ENCODE peak calls at places on chromosomes 2 and 18, in ten cellular contexts. Z is heart left ventricle, W is Karpas-422, G is neural crest cell, N is mesothelial cell of epicardium, A is NCI-H2081 treated with DMSO at 0.1 percent for 48 hours, O is NAMALWA, C is AG10803, Q is tibial artery, J is HuH-7. H is an unnamed sample.

GRCh38 chr2:186440506-186440905 is 45.6 kb upstream of the ZC3H15 start:
- DNase-seq in O (no peak), G (no peak), N (no peak), Z (no peak), J (no peak), C (no peak), A (no peak), W (no peak), Q (no peak), H (no peak)

GRCh38 chr2:132503621-132504200 is 87.1 kb downstream of the GPR39 start:
- DNase-seq in O (no peak), A (no peak), J (no peak), W (no peak), C (peak; percentile 85), N (no peak), Z (no peak), G (no peak), Q (no peak), H (no peak)

GRCh38 chr2:10973766-10974165 is 62.0 kb downstream of the KCNF1 start:
- DNase-seq in O (no peak), J (no peak), N (no peak), G (no peak), A (no peak), W (no peak), Q (no peak), C (no peak), Z (no peak), H (no peak)

GRCh38 chr2:100730290-100730868 is 89.6 kb upstream of the NPAS2 start:
- DNase-seq in C (peak; percentile 77), G (peak; percentile 21), Z (peak; percentile 78), J (peak; percentile 52), Q (peak; percentile 76), O (peak; percentile 60), N (no peak), A (no peak), W (peak; percentile 90), H (peak; percentile 65)

GRCh38 chr2:237096201-237096600 is 10.5 kb downstream of the COPS8 start:
- DNase-seq in Q (no peak), C (no peak), A (no peak), G (no peak), W (no peak), J (no peak), O (no peak), Z (no peak), N (no peak), H (no peak)

GRCh38 chr2:150292807-150293206 is 194.7 kb downstream of the RND3 start:
- DNase-seq in C (peak; percentile 54), N (no peak), W (no peak), Q (no peak), G (no peak), A (no peak), O (no peak), Z (no peak), J (no peak), H (no peak)

GRCh38 chr2:63614448-63614968 is 25.7 kb downstream of the MDH1 start:
- DNase-seq in W (no peak), G (no peak), A (no peak), C (peak; percentile 91), O (no peak), Q (no peak), J (no peak), N (no peak), Z (no peak), H (no peak)

GRCh38 chr18:62186656-62187542 is at the start of the genes PIGN and RELCH:
- DNase-seq in N (peak; percentile 91), J (peak; percentile 82), A (peak; percentile 83), Q (peak; percentile 98), O (peak; percentile 99), Z (peak; percentile 97), C (peak; percentile 98), G (peak; percentile 84), W (peak; percentile 99), H (peak; percentile 94)

GRCh38 chr2:170707821-170708795 is 7.0 kb upstream of the SP5 start:
- DNase-seq in Q (no peak), N (no peak), O (no peak), Z (no peak), G (no peak), A (no peak), W (no peak), C (no peak), J (no peak), H (no peak)

GRCh38 chr2:240575101-240575965 is 7.0 kb downstream of the RNPEPL1 start:
- DNase-seq in Z (peak; percentile 25), Q (no peak), O (no peak), J (no peak), C (no peak), A (no peak), W (no peak), G (no peak), N (no peak), H (peak; percentile 22)

GRCh38 chr2:1976725-1977416 is 232.6 kb upstream of the PXDN start:
- DNase-seq in Z (no peak), G (no peak), O (no peak), A (no peak), C (no peak), J (no peak), W (no peak), N (no peak), Q (no peak), H (no peak)